ENCODE peak calls at places on chromosomes 3 and 15, in seven cellular contexts. S is uterus, J is adrenal gland, P is fibroblast of pulmonary artery, Q is activated B cell treated with CpG ODN at 0.5 μM for 24 hours, L is fibroblast of mammary gland, K is SK-N-SH. E is an unnamed sample.

GRCh38 chr15:65902373-65902772 is 33.1 kb downstream of the RAB11A start:
- DNase-seq in S (no peak), J (peak), P (peak), Q (peak), L (peak), K (no peak), E (no peak)

GRCh38 chr3:170528731-170529130 is 57.1 kb downstream of the SLC7A14 start:
- DNase-seq in S (no peak), J (no peak), P (no peak), Q (no peak), L (no peak), K (no peak), E (no peak)

GRCh38 chr15:90306560-90306959 is 41.1 kb downstream of the NGRN start:
- DNase-seq in S (no peak), J (no peak), P (no peak), Q (no peak), L (no peak), K (no peak), E (no peak)

GRCh38 chr3:71859128-71859519 is 74.2 kb upstream of the PROK2 start:
- DNase-seq in S (no peak), J (no peak), P (peak), Q (no peak), L (peak), K (peak), E (no peak)

GRCh38 chr15:64507293-64507802 is 47.0 kb downstream of the ZNF609 start:
- DNase-seq in S (peak), J (peak), P (peak), Q (peak), L (peak), K (peak), E (no peak)

GRCh38 chr3:150216041-150216811 is 191.9 kb upstream of the TSC22D2 start:
- DNase-seq in S (no peak), J (no peak), P (peak), Q (no peak), L (peak), K (peak), E (no peak)

GRCh38 chr3:188929138-188929537 is 242.6 kb upstream of the TPRG1 start:
- DNase-seq in S (no peak), J (no peak), P (no peak), Q (no peak), L (no peak), K (no peak), E (no peak)

GRCh38 chr3:30193625-30194044 is 412.8 kb upstream of the TGFBR2 start:
- DNase-seq in S (no peak), J (no peak), P (no peak), Q (no peak), L (no peak), K (no peak), E (no peak)

GRCh38 chr3:32423956-32424558 is 32.4 kb downstream of the CMTM7 start:
- DNase-seq in S (no peak), J (no peak), P (no peak), Q (no peak), L (no peak), K (no peak), E (no peak)

GRCh38 chr3:142844339-142844977 is 44.4 kb downstream of the PCOLCE2 start:
- DNase-seq in S (no peak), J (no peak), P (peak), Q (no peak), L (peak), K (peak), E (no peak)

GRCh38 chr15:49473031-49473430 is 50.0 kb downstream of the FGF7 start:
- DNase-seq in S (no peak), J (no peak), P (no peak), Q (no peak), L (peak), K (no peak), E (no peak)

GRCh38 chr3:14288168-14288788 is 109.7 kb downstream of the LSM3 start:
- DNase-seq in S (no peak), J (no peak), P (no peak), Q (no peak), L (no peak), K (no peak), E (no peak)

GRCh38 chr3:45143673-45144670 is 2.2 kb downstream of the CDCP1 start:
- DNase-seq in S (no peak), J (no peak), P (no peak), Q (no peak), L (no peak), K (no peak), E (no peak)

GRCh38 chr15:32636410-32636809 is 5.1 kb upstream of the SCG5 start:
- DNase-seq in S (no peak), J (no peak), P (no peak), Q (no peak), L (peak), K (no peak), E (no peak)

GRCh38 chr3:160486459-160486869 is 36.9 kb upstream of the TRIM59 start:
- DNase-seq in S (no peak), J (no peak), P (peak), Q (no peak), L (peak), K (peak), E (no peak)

GRCh38 chr3:105444725-105445124 is 78.0 kb downstream of the ALCAM start:
- DNase-seq in S (no peak), J (no peak), P (peak), Q (no peak), L (no peak), K (no peak), E (no peak)

GRCh38 chr15:94098877-94099606 is 132.3 kb upstream of the MCTP2 start:
- DNase-seq in S (no peak), J (no peak), P (no peak), Q (no peak), L (no peak), K (no peak), E (no peak)

GRCh38 chr3:81270603-81271371 is 490.7 kb downstream of the GBE1 start:
- DNase-seq in S (no peak), J (no peak), P (no peak), Q (no peak), L (no peak), K (peak), E (no peak)

GRCh38 chr3:42853739-42854302 is 21.9 kb downstream of the CYP8B1 start:
- DNase-seq in S (no peak), J (no peak), P (no peak), Q (no peak), L (no peak), K (no peak), E (no peak)

GRCh38 chr3:72722930-72723726 is 125.1 kb downstream of the SHQ1 start:
- DNase-seq in S (no peak), J (no peak), P (peak), Q (no peak), L (peak), K (no peak), E (no peak)

GRCh38 chr3:18189651-18190050 is 235.5 kb downstream of the SATB1 start:
- DNase-seq in S (no peak), J (no peak), P (no peak), Q (no peak), L (peak), K (peak), E (no peak)

GRCh38 chr3:77150028-77150427 is 110.1 kb downstream of the ROBO2 start:
- DNase-seq in S (no peak), J (no peak), P (no peak), Q (no peak), L (no peak), K (no peak), E (no peak)

GRCh38 chr3:56064684-56065083 is 403.6 kb downstream of the ERC2 start:
- DNase-seq in S (no peak), J (no peak), P (no peak), Q (no peak), L (no peak), K (no peak), E (no peak)

GRCh38 chr15:75694241-75695182 is 18.1 kb downstream of the CSPG4 start:
- DNase-seq in S (peak), J (peak), P (peak), Q (no peak), L (peak), K (peak), E (peak)

GRCh38 chr3:196739671-196740475 is at the start of gene PAK2:
- DNase-seq in S (peak), J (peak), P (peak), Q (peak), L (peak), K (peak), E (peak)

GRCh38 chr3:175057406-175057805 is 198.3 kb downstream of the NAALADL2 start:
- DNase-seq in S (no peak), J (no peak), P (no peak), Q (no peak), L (no peak), K (no peak), E (peak)

GRCh38 chr3:37981348-37981664 is 9.3 kb upstream of the VILL start:
- DNase-seq in S (no peak), J (no peak), P (no peak), Q (no peak), L (no peak), K (no peak), E (no peak)

GRCh38 chr3:128466840-128467541 is at the start of gene DNAJB8:
- DNase-seq in S (no peak), J (no peak), P (no peak), Q (no peak), L (no peak), K (no peak), E (no peak)

GRCh38 chr3:115999001-115999400 is 375.7 kb downstream of the GAP43 start:
- DNase-seq in S (no peak), J (no peak), P (no peak), Q (no peak), L (no peak), K (no peak), E (no peak)

GRCh38 chr15:90362936-90363212 is 10.8 kb downstream of the ZNF774 start:
- DNase-seq in S (peak), J (peak), P (peak), Q (no peak), L (peak), K (no peak), E (no peak)

GRCh38 chr3:64084640-64085039 is 61.3 kb upstream of the PSMD6 start:
- DNase-seq in S (no peak), J (no peak), P (peak), Q (no peak), L (peak), K (no peak), E (no peak)

GRCh38 chr15:48352474-48353072 is 21.3 kb downstream of the DUT start:
- DNase-seq in S (peak), J (peak), P (peak), Q (no peak), L (peak), K (peak), E (peak)

GRCh38 chr15:47812436-47813109 is 95.3 kb downstream of the SEMA6D start:
- DNase-seq in S (no peak), J (no peak), P (peak), Q (no peak), L (peak), K (no peak), E (no peak)

GRCh38 chr15:31840849-31841476 is 189.4 kb upstream of the CHRNA7 start:
- DNase-seq in S (no peak), J (no peak), P (no peak), Q (no peak), L (no peak), K (no peak), E (no peak)

GRCh38 chr15:36373549-36373948 is 205.9 kb upstream of the CDIN1 start:
- DNase-seq in S (no peak), J (no peak), P (no peak), Q (no peak), L (peak), K (no peak), E (no peak)

GRCh38 chr3:112013058-112013783 is 14.5 kb downstream of the TAGLN3 start:
- DNase-seq in S (peak), J (peak), P (peak), Q (peak), L (peak), K (peak), E (no peak)

GRCh38 chr3:164306042-164306441 is 772.3 kb downstream of the SI start:
- DNase-seq in S (no peak), J (no peak), P (no peak), Q (no peak), L (no peak), K (no peak), E (no peak)

GRCh38 chr3:20230954-20231353 is 44.9 kb upstream of the SGO1 start:
- DNase-seq in S (no peak), J (no peak), P (no peak), Q (no peak), L (no peak), K (no peak), E (no peak)

GRCh38 chr15:51144021-51144532 is 49.4 kb upstream of the TNFAIP8L3 start:
- DNase-seq in S (peak), J (no peak), P (peak), Q (no peak), L (peak), K (no peak), E (no peak)

DNA sequence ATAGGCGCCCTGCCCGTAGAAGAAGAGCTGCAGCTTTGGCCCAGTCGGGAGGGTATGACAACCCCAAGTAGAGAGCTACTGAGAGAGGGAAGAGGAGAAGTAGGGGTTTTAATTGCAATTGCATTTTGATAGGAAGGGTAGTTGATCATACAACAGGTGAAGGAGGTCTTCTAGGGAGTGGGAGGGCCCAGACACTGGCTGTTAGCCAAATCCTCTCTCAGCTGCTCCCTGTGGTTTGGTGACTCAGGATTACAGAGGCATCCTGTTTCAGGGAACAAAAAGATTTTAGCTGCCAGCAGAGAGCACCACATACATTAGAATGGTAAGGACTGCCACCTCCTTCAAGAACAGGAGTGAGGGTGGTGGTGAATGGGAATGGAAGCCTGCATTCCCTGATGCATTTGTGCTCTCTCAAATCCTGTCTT is 408.9 kb upstream of the THBS1 start:
- DNase-seq in S (peak), J (peak), P (peak), Q (no peak), L (peak), K (peak), E (no peak)
- TF ChIP-seq CTCF in S (peak), J (peak), P (peak), Q (no peak), L (peak), K (peak), E (peak)

DNA sequence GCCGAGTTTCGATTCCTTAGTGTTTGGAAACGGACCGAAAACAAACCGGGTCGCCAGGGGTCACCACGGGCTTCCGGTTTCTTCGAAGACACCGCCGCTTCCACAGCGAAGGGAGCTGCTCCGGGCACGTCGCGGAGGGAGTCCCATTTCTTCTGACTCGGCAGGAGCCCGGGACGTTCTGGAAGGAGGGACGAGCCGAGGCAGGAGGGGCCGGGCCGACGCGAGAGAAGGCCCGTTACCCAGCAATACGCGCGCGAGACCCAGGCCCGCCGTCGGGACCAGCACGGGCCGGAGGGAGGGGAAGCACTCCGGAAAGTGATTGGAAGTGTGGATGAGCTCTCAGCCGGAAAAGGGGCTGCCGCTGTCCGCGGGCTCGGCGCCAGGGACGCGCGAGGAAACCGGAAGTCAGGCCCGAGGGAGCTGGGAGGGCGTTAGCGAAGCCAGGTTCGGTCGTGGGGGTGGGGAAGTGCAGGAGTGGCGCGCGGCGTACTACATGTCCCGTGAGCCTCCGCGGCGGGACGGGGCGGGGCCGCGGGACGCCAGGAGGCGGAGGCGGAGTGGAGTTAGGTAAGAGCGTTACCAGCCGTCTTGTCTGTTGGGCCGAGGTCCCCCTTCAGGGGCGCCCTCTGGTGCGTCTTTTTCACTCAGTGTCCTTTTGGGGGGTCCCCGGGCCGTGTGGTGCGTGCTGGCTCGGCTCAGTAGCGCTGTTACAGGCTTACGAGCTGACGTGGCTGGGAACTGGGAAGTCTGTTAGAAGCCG is at the start of the genes AZI2 and ZCWPW2:
- DNase-seq in S (peak), J (peak), P (peak), Q (peak), L (peak), K (peak), E (peak)
- TF ChIP-seq CTCF in S (peak), J (peak), P (peak), Q (no peak), L (no peak), K (peak), E (no peak)

DNA sequence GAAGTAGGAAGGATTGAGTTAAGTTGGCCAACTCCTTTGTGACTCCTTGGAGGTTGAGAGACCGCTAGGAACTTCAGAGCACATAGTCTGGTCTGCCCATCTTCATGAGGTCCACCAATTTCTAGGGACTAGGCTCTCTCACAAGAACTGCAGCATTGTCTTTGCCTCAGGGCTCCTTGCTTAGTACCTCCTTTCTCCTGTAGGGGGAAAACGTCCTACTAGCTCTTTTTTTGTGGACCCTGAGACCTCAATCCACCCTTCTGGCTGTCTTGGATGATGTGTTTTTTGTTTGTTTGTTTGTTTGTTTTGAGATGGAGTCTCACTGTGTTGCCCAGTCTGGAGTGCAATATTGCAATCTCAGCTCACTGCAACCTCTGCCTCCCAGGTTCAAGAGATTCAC is 21.6 kb downstream of the REC114 start:
- DNase-seq in S (no peak), J (no peak), P (no peak), Q (no peak), L (no peak), K (no peak), E (no peak)
- TF ChIP-seq CTCF in S (no peak), J (no peak), P (peak), Q (no peak), L (peak), K (peak), E (no peak)

GRCh38 chr15:57133127-57133968 is 214.9 kb downstream of the TCF12 start:
- DNase-seq in S (no peak), J (no peak), P (no peak), Q (no peak), L (peak), K (no peak), E (no peak)
- TF ChIP-seq CTCF in S (no peak), J (no peak), P (no peak), Q (no peak), L (no peak), K (no peak), E (no peak)

GRCh38 chr15:25710184-25710583 is 152.9 kb downstream of the ATP10A start:
- DNase-seq in S (peak), J (peak), P (peak), Q (peak), L (peak), K (peak), E (no peak)
- TF ChIP-seq CTCF in S (peak), J (peak), P (peak), Q (no peak), L (peak), K (peak), E (peak)

DNA sequence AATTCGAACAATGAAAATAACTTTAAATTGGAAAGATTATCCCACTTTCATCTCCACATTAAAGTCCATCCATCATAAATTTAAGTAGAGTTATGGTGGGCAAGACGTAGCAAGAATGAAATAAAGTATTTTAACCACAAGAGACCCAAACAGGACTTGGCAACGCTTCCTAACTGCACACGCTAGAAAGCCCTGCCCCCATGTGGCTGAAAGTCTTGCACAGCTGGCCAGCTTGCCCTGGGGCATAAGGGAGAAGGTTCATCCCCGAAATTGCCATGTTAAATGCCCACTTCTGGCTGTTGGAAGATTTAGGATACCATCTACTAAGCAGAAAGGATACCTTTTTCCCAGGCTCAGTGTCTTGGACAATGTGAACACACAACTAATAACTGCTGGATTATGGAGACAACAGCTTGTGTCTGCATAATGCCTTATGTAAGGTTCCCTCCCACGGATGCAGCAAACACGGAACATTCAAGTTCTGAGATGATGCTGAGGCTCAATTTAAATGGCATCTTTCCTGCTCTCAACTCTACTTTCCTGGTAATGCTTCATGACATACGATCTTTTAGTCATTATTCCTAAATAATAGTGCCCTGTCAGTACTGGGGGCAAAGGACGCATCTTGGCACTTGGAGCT is 116.6 kb upstream of the TJP1 start:
- DNase-seq in S (no peak), J (no peak), P (no peak), Q (no peak), L (peak), K (no peak), E (no peak)
- TF ChIP-seq CTCF in S (peak), J (peak), P (peak), Q (no peak), L (no peak), K (no peak), E (peak)

GRCh38 chr15:97129684-97130083 is 799.2 kb downstream of the NR2F2 start:
- DNase-seq in S (no peak), J (no peak), P (no peak), Q (no peak), L (no peak), K (no peak), E (no peak)

GRCh38 chr15:97124790-97125189 is 794.3 kb downstream of the NR2F2 start:
- DNase-seq in S (no peak), J (no peak), P (no peak), Q (no peak), L (no peak), K (no peak), E (no peak)

DNA sequence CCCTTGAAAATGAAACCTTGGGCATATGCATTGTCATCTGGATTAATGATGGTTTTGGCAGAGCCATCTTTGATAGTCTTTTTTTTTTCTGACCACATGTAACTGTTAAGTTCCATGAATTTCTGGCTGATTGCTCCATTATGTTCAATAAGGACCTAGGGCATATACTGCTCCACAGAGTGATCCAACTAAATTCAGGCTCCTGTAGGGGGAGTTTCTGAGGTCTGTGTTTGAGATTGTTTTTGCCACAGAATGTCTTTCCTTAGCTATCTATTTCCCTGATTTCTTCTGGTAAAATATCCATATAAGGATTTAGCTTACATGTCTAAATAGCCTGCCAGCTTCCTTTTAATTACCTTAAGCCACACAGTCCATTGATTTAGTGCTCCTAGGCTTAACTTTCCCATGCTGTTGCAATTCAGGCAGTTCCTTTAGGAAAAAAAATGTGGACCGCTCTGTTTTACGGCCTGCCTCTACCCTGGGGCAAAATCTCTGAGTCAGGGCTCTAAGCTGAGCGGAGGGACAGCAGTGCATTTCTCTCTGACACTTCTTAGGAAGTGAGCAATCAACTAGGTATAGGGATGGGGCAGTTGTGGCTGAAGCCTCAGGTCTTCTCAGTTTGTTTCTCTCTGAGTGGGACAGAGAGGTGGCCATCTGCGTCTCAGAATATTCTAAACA is 796.2 kb downstream of the NR2F2 start:
- DNase-seq in S (no peak), J (no peak), P (no peak), Q (no peak), L (no peak), K (no peak), E (no peak)
- TF ChIP-seq CTCF in S (no peak), J (no peak), P (no peak), Q (no peak), L (no peak), K (no peak), E (no peak)

E was measured in D721Med.